ENCODE peak calls at places on chromosomes 12 and 14, in four cellular contexts. X is heart left ventricle, S is brain microvascular endothelial cell, N is fibroblast of pulmonary artery. L is an unnamed sample.

GRCh38 chr12:113465808-113466769 is 5.6 kb downstream of the LHX5 start:
- DNase-seq in X (no peak), S (no peak), N (no peak), L (no peak)

GRCh38 chr14:71452535-71452934 is 479.7 kb upstream of the RGS6 start:
- DNase-seq in X (no peak), S (no peak), N (peak), L (no peak)

GRCh38 chr12:234891-235415 is 21.0 kb upstream of the SLC6A12 start:
- DNase-seq in X (no peak), S (no peak), N (no peak), L (no peak)

GRCh38 chr14:55671641-55672040 is 91.6 kb downstream of the KTN1 start:
- DNase-seq in X (no peak), S (no peak), N (peak), L (no peak)

GRCh38 chr12:117521327-117521726 is 159.9 kb upstream of the NOS1 start:
- DNase-seq in X (no peak), S (no peak), N (no peak), L (no peak)

GRCh38 chr14:77950371-77950770 is 150.5 kb downstream of the ADCK1 start:
- DNase-seq in X (no peak), S (no peak), N (no peak), L (no peak)

GRCh38 chr14:54712371-54712998 is 145.6 kb downstream of the SAMD4A start:
- DNase-seq in X (no peak), S (no peak), N (peak), L (no peak)

GRCh38 chr14:43692706-43693105 is 814.4 kb downstream of the FSCB start:
- DNase-seq in X (no peak), S (no peak), N (peak), L (no peak)

GRCh38 chr12:116896525-116896924 is 14.2 kb upstream of the FBXW8 start:
- DNase-seq in X (no peak), S (no peak), N (no peak), L (no peak)

GRCh38 chr12:15662983-15663659 is 126.1 kb downstream of the EPS8 start:
- DNase-seq in X (no peak), S (no peak), N (peak), L (no peak)

GRCh38 chr14:56592746-56593544 is 13.3 kb downstream of the TMEM260 start:
- DNase-seq in X (no peak), S (no peak), N (no peak), L (no peak)

GRCh38 chr14:99174081-99174851 is 97.7 kb downstream of the BCL11B start:
- DNase-seq in X (no peak), S (no peak), N (no peak), L (no peak)

GRCh38 chr14:95359974-95360826 is 40.5 kb upstream of the CLMN start:
- DNase-seq in X (no peak), S (no peak), N (no peak), L (no peak)

GRCh38 chr12:52667509-52667908 is 12.7 kb downstream of the KRT1 start:
- DNase-seq in X (no peak), S (no peak), N (no peak), L (no peak)

GRCh38 chr12:123741937-123742572 is 20.0 kb upstream of the DNAH10 start:
- DNase-seq in X (no peak), S (no peak), N (no peak), L (no peak)

GRCh38 chr12:108666326-108666995 is 32.8 kb upstream of the SELPLG start:
- DNase-seq in X (peak), S (no peak), N (peak), L (no peak)

GRCh38 chr14:22660654-22661053 is 16.5 kb upstream of the OR6J1 start:
- DNase-seq in X (no peak), S (no peak), N (no peak), L (no peak)

GRCh38 chr14:22656226-22656625 is 12.1 kb upstream of the OR6J1 start:
- DNase-seq in X (no peak), S (no peak), N (peak), L (no peak)

GRCh38 chr14:22656945-22657711 is 13.0 kb upstream of the OR6J1 start:
- DNase-seq in X (no peak), S (peak), N (peak), L (no peak)

GRCh38 chr14:22658951-22659350 is 14.8 kb upstream of the OR6J1 start:
- DNase-seq in X (no peak), S (no peak), N (no peak), L (no peak)

GRCh38 chr14:22657861-22658260 is 13.7 kb upstream of the OR6J1 start:
- DNase-seq in X (no peak), S (peak), N (peak), L (no peak)
- TF ChIP-seq CTCF in X (peak), S (peak), N (peak), L (peak)

GRCh38 chr14:59018978-59019377 is 169.5 kb upstream of the DAAM1 start:
- DNase-seq in X (no peak), S (peak), N (peak), L (no peak)
- TF ChIP-seq CTCF in X (no peak), S (peak), N (peak), L (peak)

GRCh38 chr12:115114140-115114539 is 430.2 kb upstream of the TBX3 start:
- DNase-seq in X (no peak), S (no peak), N (no peak), L (no peak)
- TF ChIP-seq CTCF in X (no peak), S (no peak), N (no peak), L (no peak)

GRCh38 chr14:48751293-48751692 is 834.9 kb downstream of the RPS29 start:
- DNase-seq in X (no peak), S (no peak), N (no peak), L (no peak)
- TF ChIP-seq CTCF in X (no peak), S (no peak), N (no peak), L (no peak)

L was measured in AG09319.